ENCODE peak calls at places on chromosomes 2 and 18, in four cellular contexts. T is G401, M is heart right ventricle, E is choroid plexus epithelial cell. G is an unnamed sample.

GRCh38 chr2:939936-940620 is 10.6 kb upstream of the SNTG2 start:
- DNase-seq in M (no peak), E (peak), T (no peak), G (no peak)

GRCh38 chr2:82896117-82896516 is 1563.0 kb downstream of the SUCLG1 start:
- DNase-seq in T (no peak), E (no peak), M (no peak), G (no peak)

GRCh38 chr2:72172478-72172877 is 24.8 kb upstream of the CYP26B1 start:
- DNase-seq in T (no peak), M (no peak), E (no peak), G (no peak)

GRCh38 chr18:41936471-41937134 is 18.4 kb upstream of the PIK3C3 start:
- DNase-seq in E (peak), T (no peak), M (no peak), G (no peak)

GRCh38 chr2:148721520-148721931 is 77.0 kb downstream of the EPC2 start:
- DNase-seq in M (no peak), T (no peak), E (peak), G (no peak)

GRCh38 chr2:43110442-43110871 is 115.9 kb downstream of the ZFP36L2 start:
- DNase-seq in T (no peak), E (peak), M (peak), G (no peak)

GRCh38 chr18:48694295-48694694 is 155.5 kb downstream of the CTIF start:
- DNase-seq in M (no peak), E (no peak), T (peak), G (no peak)

GRCh38 chr2:173806761-173807160 is 158.4 kb downstream of the SP3 start:
- DNase-seq in T (no peak), M (no peak), E (peak), G (no peak)

GRCh38 chr2:38850045-38850444 is 25.7 kb downstream of the DHX57 start:
- DNase-seq in T (no peak), M (no peak), E (no peak), G (no peak)

GRCh38 chr18:49183921-49184320 is 233.2 kb upstream of the SMAD7 start:
- DNase-seq in T (no peak), M (no peak), E (no peak), G (no peak)

GRCh38 chr18:77147418-77147852 is 14.9 kb upstream of the MBP start:
- DNase-seq in M (no peak), T (no peak), E (no peak), G (peak)